ENCODE peak calls at places on chromosomes 16 and 17, in four cellular contexts. One of them, this sample, is unnamed.

GRCh38 chr17:19785854-19786253 is 37.8 kb upstream of the ALDH3A1 start:
- DNase-seq in mesendoderm: peak; percentile 25
- DNase-seq in IMR-90: peak; percentile 4
- DNase-seq in neuronal stem cell: no peak
- DNase-seq in this sample: peak; percentile 62

GRCh38 chr17:83031321-83031945 is 48.0 kb upstream of the METRNL start:
- DNase-seq in neuronal stem cell: no peak
- DNase-seq in IMR-90: no peak
- DNase-seq in mesendoderm: no peak
- DNase-seq in this sample: no peak

GRCh38 chr17:78132086-78132676 is 1.6 kb downstream of the TMC8 start:
- DNase-seq in mesendoderm: peak; percentile 67
- DNase-seq in neuronal stem cell: no peak
- DNase-seq in IMR-90: no peak
- DNase-seq in this sample: peak; percentile 80

GRCh38 chr16:83330251-83330650 is 477.5 kb upstream of the HSBP1 start:
- DNase-seq in neuronal stem cell: no peak
- DNase-seq in mesendoderm: peak; percentile 7
- DNase-seq in IMR-90: no peak
- DNase-seq in this sample: no peak

GRCh38 chr16:75789237-75789636 is 62.9 kb upstream of the CPHXL start:
- DNase-seq in neuronal stem cell: peak; percentile 48
- DNase-seq in mesendoderm: peak; percentile 55
- DNase-seq in IMR-90: peak; percentile 46
- DNase-seq in this sample: no peak

GRCh38 chr16:56722200-56722842 is 7.6 kb upstream of the NUP93 start:
- DNase-seq in IMR-90: no peak
- DNase-seq in neuronal stem cell: no peak
- DNase-seq in mesendoderm: no peak
- DNase-seq in this sample: no peak

GRCh38 chr17:8532021-8532420 is 96.3 kb downstream of the NDEL1 start:
- DNase-seq in IMR-90: peak; percentile 62
- DNase-seq in neuronal stem cell: no peak
- DNase-seq in mesendoderm: no peak
- DNase-seq in this sample: no peak

GRCh38 chr17:41619162-41619933 is 5.0 kb downstream of the KRT17 start:
- DNase-seq in neuronal stem cell: no peak
- DNase-seq in IMR-90: no peak
- DNase-seq in mesendoderm: no peak
- DNase-seq in this sample: no peak

GRCh38 chr16:57194512-57194911 is 8.4 kb downstream of the RSPRY1 start:
- DNase-seq in neuronal stem cell: no peak
- DNase-seq in IMR-90: peak; percentile 94
- DNase-seq in mesendoderm: peak; percentile 26
- DNase-seq in this sample: no peak

GRCh38 chr17:79370126-79370525 is 240.7 kb downstream of the RBFOX3 start:
- DNase-seq in IMR-90: no peak
- DNase-seq in neuronal stem cell: no peak
- DNase-seq in mesendoderm: no peak
- DNase-seq in this sample: no peak

GRCh38 chr17:30964878-30965277 is 6.0 kb upstream of the RNF135 start:
- DNase-seq in neuronal stem cell: no peak
- DNase-seq in mesendoderm: no peak
- DNase-seq in IMR-90: peak; percentile 40
- DNase-seq in this sample: no peak

GRCh38 chr17:41835214-41835799 is 725 bp downstream of the NT5C3B start:
- DNase-seq in IMR-90: no peak
- DNase-seq in neuronal stem cell: no peak
- DNase-seq in mesendoderm: no peak
- DNase-seq in this sample: no peak

GRCh38 chr16:58464047-58464915 is 35.7 kb upstream of the NDRG4 start:
- DNase-seq in IMR-90: no peak
- DNase-seq in mesendoderm: no peak
- DNase-seq in neuronal stem cell: peak; percentile 39
- DNase-seq in this sample: no peak

GRCh38 chr16:74216319-74216718 is 80.3 kb upstream of the PSMD7 start:
- DNase-seq in neuronal stem cell: no peak
- DNase-seq in IMR-90: peak; percentile 41
- DNase-seq in mesendoderm: peak; percentile 86
- DNase-seq in this sample: no peak

GRCh38 chr16:25109643-25110042 is 1.9 kb upstream of the LCMT1 start:
- DNase-seq in IMR-90: peak; percentile 98
- DNase-seq in mesendoderm: no peak
- DNase-seq in neuronal stem cell: no peak
- DNase-seq in this sample: no peak

GRCh38 chr17:51152766-51153209 is 571 bp upstream of the NME1 start:
- DNase-seq in mesendoderm: peak; percentile 7
- DNase-seq in neuronal stem cell: no peak
- DNase-seq in IMR-90: peak; percentile 32
- DNase-seq in this sample: no peak

GRCh38 chr17:51154176-51154575 is 817 bp downstream of the NME1 start:
- DNase-seq in mesendoderm: peak; percentile 17
- DNase-seq in neuronal stem cell: no peak
- DNase-seq in IMR-90: peak; percentile 20
- DNase-seq in this sample: no peak

GRCh38 chr17:51155416-51155815 is 2.1 kb downstream of the NME1 start:
- DNase-seq in neuronal stem cell: no peak
- DNase-seq in IMR-90: no peak
- DNase-seq in mesendoderm: no peak
- DNase-seq in this sample: no peak

GRCh38 chr17:51150932-51151331 is 2.4 kb upstream of the NME1 start:
- DNase-seq in mesendoderm: no peak
- DNase-seq in IMR-90: no peak
- DNase-seq in neuronal stem cell: no peak
- DNase-seq in this sample: no peak

DNA sequence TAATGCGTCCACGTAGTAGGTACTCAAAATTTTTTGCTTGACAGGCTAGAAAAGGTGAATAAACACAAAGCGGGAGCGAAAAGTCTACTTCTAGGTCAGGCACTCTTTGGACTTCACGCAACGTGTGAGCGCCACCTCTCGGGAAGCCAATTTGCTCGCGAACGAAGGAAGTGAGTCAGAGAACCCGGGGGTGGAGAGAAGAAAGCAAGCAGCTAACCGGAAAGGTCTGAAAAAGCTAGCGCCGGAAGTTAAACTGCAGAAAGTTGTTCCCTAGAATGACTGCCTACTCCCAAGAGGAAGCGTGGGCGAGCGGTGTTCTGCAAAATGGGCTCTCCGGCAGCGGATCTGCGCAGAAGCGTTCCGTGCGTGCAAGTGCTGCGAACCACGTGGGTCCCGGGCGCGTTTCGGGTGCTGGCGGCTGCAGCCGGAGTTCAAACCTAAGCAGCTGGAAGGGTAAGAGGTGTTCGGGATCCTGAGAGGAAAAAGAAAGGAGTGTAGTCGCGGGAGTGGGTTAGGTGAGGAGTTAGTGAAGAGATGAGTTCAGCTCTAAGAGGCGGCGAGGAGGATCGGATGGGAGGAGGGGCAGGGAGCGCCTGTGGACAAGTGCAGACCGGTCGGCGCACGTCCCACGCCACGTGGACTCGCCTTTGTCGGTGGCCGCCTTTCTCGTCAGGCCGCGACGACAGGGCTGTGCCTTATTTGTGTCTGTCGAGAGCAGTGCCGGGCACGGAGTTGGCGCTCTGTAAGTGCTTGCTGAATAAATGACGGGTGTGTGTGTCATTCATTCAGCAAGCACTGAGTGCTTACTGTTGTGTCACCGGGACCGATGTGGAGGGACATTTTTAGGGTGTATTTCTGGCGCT is at the start of gene NME1:
- DNase-seq in neuronal stem cell: peak; percentile 97
- DNase-seq in IMR-90: peak; percentile 100
- DNase-seq in mesendoderm: peak; percentile 100
- DNase-seq in this sample: peak; percentile 100
- H3K18ac ChIP-seq in neuronal stem cell: peak within 1 kb of the TSS; percentile 44
- H3K18ac ChIP-seq in IMR-90: peak within 1 kb of the TSS; percentile 1
- H3K18ac ChIP-seq in mesendoderm: no peak within 1 kb of the TSS
- H3K18ac ChIP-seq in this sample: peak within 1 kb of the TSS; percentile 67

GRCh38 chr16:49857423-49858181 is 1.7 kb upstream of the ZNF423 start:
- DNase-seq in mesendoderm: peak; percentile 93
- DNase-seq in IMR-90: peak; percentile 11
- DNase-seq in neuronal stem cell: peak; percentile 66
- DNase-seq in this sample: peak; percentile 88
- H3K4ac ChIP-seq in mesendoderm: peak overlapping the region; percentile 17
- H3K4ac ChIP-seq in IMR-90: no peak overlapping the region
- H3K4ac ChIP-seq in neuronal stem cell: no peak overlapping the region
- H3K4ac ChIP-seq in this sample: no peak overlapping the region

GRCh38 chr17:16418684-16419066 is 3.3 kb downstream of the TRPV2 start:
- DNase-seq in mesendoderm: no peak
- DNase-seq in IMR-90: no peak
- DNase-seq in neuronal stem cell: no peak
- DNase-seq in this sample: no peak
- H3K4me1 ChIP-seq in mesendoderm: no peaks in the 10 kb centered on the region
- H3K4me1 ChIP-seq in IMR-90: peaks cover 34% of the 10 kb centered on the region
- H3K4me1 ChIP-seq in neuronal stem cell: peaks cover 13% of the 10 kb centered on the region
- H3K4me1 ChIP-seq in this sample: no peaks in the 10 kb centered on the region

GRCh38 chr16:67521095-67521804 is 7.4 kb upstream of the RIPOR1 start:
- DNase-seq in mesendoderm: peak; percentile 98
- DNase-seq in neuronal stem cell: peak; percentile 99
- DNase-seq in IMR-90: peak; percentile 94
- DNase-seq in this sample: peak; percentile 97
- H3K18ac ChIP-seq in mesendoderm: no peak overlapping the region
- H3K18ac ChIP-seq in neuronal stem cell: peak overlapping the region; percentile 91
- H3K18ac ChIP-seq in IMR-90: peak overlapping the region; percentile 12
- H3K18ac ChIP-seq in this sample: peak overlapping the region; percentile 43

DNA sequence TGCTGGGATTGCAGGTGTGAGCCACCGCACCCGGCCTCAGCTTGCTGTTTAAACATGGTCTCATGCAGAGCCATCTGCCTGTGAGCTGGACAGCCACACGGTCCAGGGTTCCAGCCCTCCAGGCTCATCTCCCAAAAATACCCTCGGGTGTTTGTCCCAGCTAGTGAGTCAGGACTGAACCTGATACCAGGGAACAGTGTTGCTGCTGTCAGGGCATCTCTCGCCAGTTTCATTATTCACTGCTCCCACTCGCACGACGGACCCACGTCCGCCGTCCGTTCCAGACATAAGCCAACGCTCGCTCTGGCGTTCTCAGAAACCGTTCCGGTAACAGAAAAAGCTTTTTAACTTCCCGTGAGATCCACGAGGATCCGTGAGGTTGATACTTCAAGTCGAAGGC is 77.6 kb downstream of the NXN start:
- DNase-seq in IMR-90: peak; percentile 30
- DNase-seq in mesendoderm: no peak
- DNase-seq in neuronal stem cell: no peak
- DNase-seq in this sample: no peak
- H3K4ac ChIP-seq in IMR-90: peak overlapping the region; percentile 86
- H3K4ac ChIP-seq in mesendoderm: no peak overlapping the region
- H3K4ac ChIP-seq in neuronal stem cell: no peak overlapping the region
- H3K4ac ChIP-seq in this sample: no peak overlapping the region

DNA sequence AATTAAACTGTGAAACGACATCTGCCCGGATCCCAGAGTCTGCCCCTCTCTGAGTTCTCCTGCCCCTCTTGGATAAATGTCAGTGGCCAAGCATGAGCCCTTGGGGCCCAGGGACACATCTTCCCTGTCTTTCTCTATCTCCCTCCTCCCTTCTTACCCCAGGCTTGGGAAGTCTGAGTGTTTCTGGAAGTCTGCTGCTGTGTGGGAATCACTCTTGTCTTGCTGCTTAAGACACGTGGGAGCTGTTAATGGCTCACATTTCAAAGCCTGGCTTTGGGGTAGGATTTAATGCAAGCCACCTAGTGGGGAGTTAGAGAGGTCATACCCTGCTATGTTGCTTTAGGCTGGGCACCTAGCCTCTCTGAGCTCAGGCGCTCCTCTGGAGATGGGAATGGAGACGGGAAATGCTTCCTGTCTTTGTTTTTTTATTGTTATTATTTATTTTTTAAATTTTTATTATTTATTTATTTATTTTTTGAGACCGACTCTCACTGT is 218.5 kb upstream of the CIBAR2 start:
- DNase-seq in IMR-90: peak; percentile 86
- DNase-seq in mesendoderm: peak; percentile 98
- DNase-seq in neuronal stem cell: peak; percentile 67
- DNase-seq in this sample: peak; percentile 85
- H3K4me1 ChIP-seq in IMR-90: peaks cover 14% of the 10 kb centered on the region
- H3K4me1 ChIP-seq in mesendoderm: peaks cover 26% of the 10 kb centered on the region
- H3K4me1 ChIP-seq in neuronal stem cell: peaks cover 66% of the 10 kb centered on the region
- H3K4me1 ChIP-seq in this sample: peaks cover 9% of the 10 kb centered on the region

This sample was measured in H9.